ENCODE peak calls at places on chromosomes 3 and 15, in five cellular contexts. Y, N, O, T and Z are unnamed samples.

GRCh38 chr3:45311327-45311726 is 77.0 kb upstream of the LARS2 start:
- DNase-seq in Y (no peak), N (no peak), O (no peak), T (no peak), Z (no peak)

GRCh38 chr3:19559724-19560442 is 374.1 kb downstream of the EFHB start:
- DNase-seq in Y (no peak), N (peak; percentile 68), O (no peak), T (no peak), Z (peak; percentile 77)

GRCh38 chr3:10223676-10224639 is 24.3 kb upstream of the TATDN2 start:
- DNase-seq in Y (no peak), N (peak; percentile 64), O (no peak), T (no peak), Z (peak; percentile 95)

GRCh38 chr15:92095691-92096090 is 242.2 kb downstream of the SLCO3A1 start:
- DNase-seq in Y (no peak), N (no peak), O (no peak), T (no peak), Z (peak; percentile 68)

GRCh38 chr15:32959077-32959476 is 235.4 kb downstream of the FMN1 start:
- DNase-seq in Y (no peak), N (no peak), O (no peak), T (no peak), Z (no peak)

GRCh38 chr3:9780451-9780797 is 10.7 kb upstream of the CAMK1 start:
- DNase-seq in Y (no peak), N (no peak), O (no peak), T (no peak), Z (no peak)

GRCh38 chr3:32456429-32457130 is 46.1 kb downstream of the CMTM6 start:
- DNase-seq in Y (no peak), N (no peak), O (no peak), T (no peak), Z (no peak)

GRCh38 chr3:155462672-155463071 is 169.2 kb upstream of the STRIT1 start:
- DNase-seq in Y (no peak), N (no peak), O (no peak), T (no peak), Z (no peak)

GRCh38 chr3:6799264-6799915 is 61.5 kb upstream of the GRM7 start:
- DNase-seq in Y (peak; percentile 61), N (peak; percentile 75), O (peak; percentile 19), T (peak; percentile 42), Z (peak; percentile 36)

GRCh38 chr3:43996379-43997301 is 245.0 kb upstream of the TOPAZ1 start:
- DNase-seq in Y (peak; percentile 81), N (peak; percentile 65), O (no peak), T (no peak), Z (peak; percentile 72)

GRCh38 chr3:155747867-155748266 is 3.0 kb upstream of the PLCH1 start:
- DNase-seq in Y (no peak), N (no peak), O (no peak), T (no peak), Z (no peak)

GRCh38 chr15:57640935-57641682 is 49.4 kb downstream of the MYZAP start:
- DNase-seq in Y (peak; percentile 44), N (peak; percentile 11), O (no peak), T (peak; percentile 38), Z (peak; percentile 46)

GRCh38 chr3:94401466-94401865 is 338.6 kb downstream of the NSUN3 start:
- DNase-seq in Y (no peak), N (no peak), O (no peak), T (no peak), Z (no peak)

GRCh38 chr15:70056091-70056680 is 41.5 kb downstream of the TLE3 start:
- DNase-seq in Y (no peak), N (no peak), O (no peak), T (no peak), Z (no peak)

GRCh38 chr3:54698059-54698458 is 229.8 kb downstream of the LRTM1 start:
- DNase-seq in Y (peak; percentile 53), N (no peak), O (no peak), T (no peak), Z (no peak)

GRCh38 chr3:12925648-12926047 is 84.3 kb upstream of the RPL32 start:
- DNase-seq in Y (no peak), N (no peak), O (no peak), T (no peak), Z (no peak)

GRCh38 chr3:10273697-10274305 is 18.9 kb downstream of the GHRL start:
- DNase-seq in Y (no peak), N (no peak), O (no peak), T (no peak), Z (no peak)

GRCh38 chr3:114319453-114319852 is 25.6 kb downstream of the TIGIT start:
- DNase-seq in Y (peak; percentile 46), N (no peak), O (no peak), T (peak; percentile 66), Z (no peak)

GRCh38 chr15:82750831-82751181 is 41.1 kb upstream of the AP3B2 start:
- DNase-seq in Y (no peak), N (peak; percentile 71), O (no peak), T (no peak), Z (peak; percentile 62)

GRCh38 chr15:87563840-87564239 is 692.7 kb downstream of the NTRK3 start:
- DNase-seq in Y (no peak), N (no peak), O (no peak), T (no peak), Z (no peak)

GRCh38 chr15:39059886-39060285 is 495.3 kb upstream of the RASGRP1 start:
- DNase-seq in Y (no peak), N (no peak), O (no peak), T (no peak), Z (no peak)

GRCh38 chr3:65685621-65686020 is 353.1 kb downstream of the MAGI1 start:
- DNase-seq in Y (no peak), N (no peak), O (no peak), T (no peak), Z (no peak)

GRCh38 chr3:47016934-47017435 is 37.5 kb downstream of the NBEAL2 start:
- DNase-seq in Y (no peak), N (peak; percentile 83), O (no peak), T (peak; percentile 41), Z (no peak)

GRCh38 chr3:8458711-8459110 is 42.9 kb upstream of the LMCD1 start:
- DNase-seq in Y (no peak), N (no peak), O (no peak), T (no peak), Z (no peak)

GRCh38 chr3:114451561-114452018 is 157.8 kb downstream of the TIGIT start:
- DNase-seq in Y (no peak), N (no peak), O (no peak), T (no peak), Z (no peak)

GRCh38 chr3:155745795-155746550 is 1.1 kb upstream of the PLCH1 start:
- DNase-seq in Y (peak; percentile 92), N (no peak), O (peak; percentile 45), T (peak; percentile 74), Z (no peak)

GRCh38 chr3:194503101-194503531 is 16.3 kb upstream of the ATP13A3 start:
- DNase-seq in Y (no peak), N (no peak), O (no peak), T (peak; percentile 28), Z (no peak)

GRCh38 chr3:156323466-156323865 is 203.1 kb downstream of the KCNAB1 start:
- DNase-seq in Y (no peak), N (no peak), O (no peak), T (peak; percentile 12), Z (no peak)

GRCh38 chr3:151276038-151277027 is 2.0 kb downstream of the P2RY14 start:
- DNase-seq in Y (no peak), N (peak; percentile 8), O (no peak), T (no peak), Z (no peak)

DNA sequence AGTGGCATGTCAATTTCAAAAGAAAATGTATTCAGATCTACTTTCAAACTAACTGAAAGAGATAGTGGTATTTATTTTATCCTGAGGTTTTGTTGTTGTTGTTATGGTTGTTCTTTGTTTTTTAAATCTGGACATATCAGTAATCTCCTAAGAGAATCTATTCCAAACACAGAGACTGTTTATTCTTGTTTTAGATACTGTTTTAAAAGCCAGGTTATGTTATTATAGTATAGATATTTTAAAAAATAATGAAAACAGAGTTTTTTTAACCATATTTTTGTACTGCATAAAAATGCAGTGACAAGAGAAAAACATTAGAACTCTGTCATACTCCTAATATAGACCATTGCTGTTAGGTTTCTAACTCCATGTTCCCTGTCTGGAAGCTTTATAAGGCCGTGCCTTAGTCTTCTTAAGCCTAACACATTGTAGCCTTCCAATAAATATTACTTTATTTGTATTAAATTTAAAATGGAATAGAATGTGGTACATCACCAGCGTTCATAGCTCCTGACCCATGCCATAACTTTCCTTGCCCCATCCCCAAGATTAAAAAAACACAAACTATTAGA is 53.2 kb downstream of the MBNL1 start:
- DNase-seq in Y (no peak), N (no peak), O (no peak), T (no peak), Z (no peak)
- H3K79me2 ChIP-seq in Y (peaks cover 1% of the 10 kb centered on the region), N (peaks cover 98% of the 10 kb centered on the region), O (peaks cover 100% of the 10 kb centered on the region), T (peaks cover 99% of the 10 kb centered on the region), Z (peaks cover 97% of the 10 kb centered on the region)

DNA sequence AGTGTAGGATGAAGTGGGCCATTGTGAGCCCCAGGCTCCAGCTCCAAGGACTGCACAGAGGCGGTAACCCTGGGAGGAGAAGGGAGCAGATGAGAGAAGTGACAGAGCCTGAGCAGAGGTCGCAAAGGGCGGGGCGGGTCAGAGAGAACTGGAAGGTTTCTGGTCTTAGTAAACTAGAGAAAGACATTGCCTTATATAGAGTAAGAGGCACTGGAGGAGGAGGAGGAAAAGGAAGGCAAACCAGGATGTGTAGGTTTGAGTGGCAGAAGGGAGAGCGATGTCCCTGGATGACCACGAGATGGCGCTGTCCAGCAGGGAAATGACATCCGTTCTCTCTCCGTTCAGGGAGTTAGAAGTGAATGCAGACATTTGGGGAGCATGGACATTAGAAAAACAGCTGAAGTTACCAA is 49.0 kb downstream of the STARD5 start:
- DNase-seq in Y (peak; percentile 86), N (peak; percentile 89), O (peak; percentile 79), T (peak; percentile 79), Z (peak; percentile 88)
- TF ChIP-seq EZH2phosphoT487 in Y (no peak), N (no peak), O (no peak), T (no peak), Z (no peak)

GRCh38 chr3:177429066-177429465 is 231.8 kb upstream of the TBL1XR1 start:
- DNase-seq in Y (no peak), N (no peak), O (no peak), T (no peak), Z (no peak)
- H3K27ac ChIP-seq in Y (no peak overlapping the region), N (no peak overlapping the region), O (no peak overlapping the region), T (no peak overlapping the region), Z (no peak overlapping the region)

GRCh38 chr15:68082735-68083134 is 28.6 kb downstream of the PIAS1 start:
- DNase-seq in Y (no peak), N (no peak), O (no peak), T (no peak), Z (no peak)
- H3K79me2 ChIP-seq in Y (peaks cover 100% of the 10 kb centered on the region), N (peaks cover 100% of the 10 kb centered on the region), O (peaks cover 98% of the 10 kb centered on the region), T (peaks cover 85% of the 10 kb centered on the region), Z (peaks cover 100% of the 10 kb centered on the region)

DNA sequence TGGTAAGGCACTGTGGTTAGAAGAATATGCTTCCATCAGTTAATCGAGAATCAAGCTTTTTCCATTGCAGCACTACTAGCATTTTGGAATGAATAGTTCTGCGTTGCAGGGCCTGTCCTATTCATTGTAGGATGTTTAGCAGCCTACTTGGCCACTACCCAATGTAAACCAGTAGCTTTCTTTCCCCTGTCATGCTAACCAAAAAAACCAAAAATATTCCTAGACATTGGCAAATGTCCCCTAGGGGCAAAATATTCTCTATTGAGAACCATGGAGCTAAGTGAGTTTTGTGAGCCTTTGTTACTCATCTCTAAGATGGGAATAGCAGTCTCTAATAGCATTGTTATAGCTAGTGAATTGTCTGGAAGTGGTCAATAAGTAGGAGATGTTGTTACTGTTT is 187.2 kb downstream of the CADPS start:
- DNase-seq in Y (no peak), N (no peak), O (no peak), T (peak; percentile 60), Z (no peak)
- TF ChIP-seq EZH2phosphoT487 in Y (no peak), N (no peak), O (no peak), T (no peak), Z (no peak)